ENCODE peak calls at places on chromosomes 13 and 19, in seven cellular contexts. E is stomach; O is AG04450; D is activated CD8-positive, alpha-beta T cell treated with anti-CD3 and anti-CD28 coated beads for 36 hours; S is CD8-positive, alpha-beta T cell; J is Peyer's patch; Z is cardiac fibroblast. Y is an unnamed sample.
A peak's percentile ranks its signal among the peaks of the same experiment; 100 is the strongest.

GRCh38 chr19:45471116-45471865 is 3.5 kb downstream of the FOSB start:
- DNase-seq in E (no peak), O (no peak), D (no peak), S (no peak), J (no peak), Z (peak; percentile 57), Y (no peak)

GRCh38 chr13:52833261-52833660 is 15.2 kb downstream of the PCDH8 start:
- DNase-seq in E (no peak), O (no peak), D (no peak), S (no peak), J (no peak), Z (no peak), Y (no peak)

GRCh38 chr13:33207616-33207964 is 78.0 kb downstream of the STARD13 start:
- DNase-seq in E (no peak), O (peak; percentile 86), D (no peak), S (no peak), J (no peak), Z (peak; percentile 90), Y (no peak)

GRCh38 chr19:9936151-9937000 is at the start of gene OLFM2:
- DNase-seq in E (no peak), O (no peak), D (peak; percentile 33), S (no peak), J (no peak), Z (no peak), Y (no peak)

GRCh38 chr13:59730026-59730425 is 433.7 kb downstream of the DIAPH3 start:
- DNase-seq in E (no peak), O (no peak), D (no peak), S (no peak), J (no peak), Z (peak; percentile 23), Y (no peak)

GRCh38 chr13:33797622-33798021 is 20.3 kb upstream of the RFC3 start:
- DNase-seq in E (no peak), O (no peak), D (no peak), S (no peak), J (no peak), Z (peak; percentile 29), Y (no peak)

GRCh38 chr13:41563501-41564001 is 106.2 kb downstream of the RGCC start:
- DNase-seq in E (no peak), O (no peak), D (no peak), S (no peak), J (no peak), Z (peak; percentile 58), Y (no peak)

GRCh38 chr13:100473087-100473486 is 115.5 kb downstream of the GGACT start:
- DNase-seq in E (no peak), O (no peak), D (no peak), S (no peak), J (no peak), Z (no peak), Y (no peak)

GRCh38 chr13:32039056-32039455 is 7.5 kb downstream of the FRY start:
- DNase-seq in E (no peak), O (no peak), D (no peak), S (no peak), J (no peak), Z (no peak), Y (no peak)

GRCh38 chr19:3184847-3185481 is 766 bp upstream of the NCLN start:
- DNase-seq in E (peak; percentile 73), O (no peak), D (peak; percentile 89), S (peak; percentile 50), J (no peak), Z (peak; percentile 75), Y (no peak)

DNA sequence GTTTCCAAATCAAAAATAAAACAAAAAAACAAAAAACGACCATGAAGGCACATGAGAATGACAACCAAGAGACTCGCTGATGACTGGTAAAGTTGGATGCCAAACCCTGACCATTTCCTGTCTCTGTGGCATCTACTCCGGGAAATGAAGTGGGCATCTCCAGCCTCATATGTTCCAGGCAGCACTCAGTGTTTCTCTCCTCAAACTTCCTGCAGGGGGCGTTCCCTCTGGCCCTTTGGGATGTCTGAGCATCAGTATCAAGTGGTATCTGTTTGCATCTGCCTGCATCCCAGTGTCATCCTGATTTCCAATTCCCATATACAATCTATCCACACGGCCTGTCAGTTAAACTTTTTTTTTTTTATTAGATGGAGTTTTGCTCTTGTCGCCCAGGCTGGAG is 9.8 kb upstream of the SIGLEC12 start:
- DNase-seq in E (no peak), O (no peak), D (peak; percentile 38), S (no peak), J (no peak), Z (peak; percentile 7), Y (no peak)
- TF ChIP-seq CTCF in E (no peak), O (peak; percentile 27), D (peak; percentile 41), S (no peak), J (no peak), Z (peak; percentile 30), Y (no peak)

GRCh38 chr13:78978381-78978998 is 319.5 kb upstream of the OBI1 start:
- DNase-seq in E (peak; percentile 25), O (peak; percentile 29), D (peak; percentile 55), S (no peak), J (no peak), Z (peak; percentile 77), Y (no peak)
- TF ChIP-seq CTCF in E (peak; percentile 50), O (peak; percentile 70), D (peak; percentile 74), S (peak; percentile 74), J (peak; percentile 74), Z (peak; percentile 66), Y (peak; percentile 69)

DNA sequence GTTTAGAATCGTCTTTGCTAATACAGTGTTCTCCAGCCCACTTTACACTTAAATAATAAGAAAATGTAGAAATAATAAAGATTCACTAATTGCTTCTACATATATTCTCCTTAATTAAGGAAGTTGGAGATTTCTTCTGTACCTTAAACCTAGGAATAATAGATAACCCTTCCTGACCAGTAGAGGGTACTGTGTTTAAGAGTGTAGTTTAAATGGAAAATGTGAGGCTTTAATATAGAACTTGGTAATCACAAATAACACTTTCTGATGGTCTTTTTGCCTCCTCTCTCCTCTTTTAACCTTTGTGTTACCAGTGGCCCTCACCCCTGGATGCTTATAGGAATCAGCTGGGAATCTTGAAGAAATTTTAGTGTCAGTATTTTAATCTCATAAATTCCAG is 20.7 kb downstream of the POMP start:
- DNase-seq in E (no peak), O (no peak), D (no peak), S (no peak), J (no peak), Z (peak; percentile 42), Y (no peak)
- TF ChIP-seq CTCF in E (peak; percentile 21), O (peak; percentile 51), D (no peak), S (peak; percentile 14), J (peak; percentile 65), Z (peak; percentile 38), Y (no peak)

GRCh38 chr19:16626796-16627193 is 1.2 kb downstream of the MED26 start:
- DNase-seq in E (no peak), O (no peak), D (peak; percentile 52), S (no peak), J (no peak), Z (no peak), Y (no peak)
- TF ChIP-seq CTCF in E (no peak), O (no peak), D (no peak), S (no peak), J (no peak), Z (no peak), Y (no peak)

DNA sequence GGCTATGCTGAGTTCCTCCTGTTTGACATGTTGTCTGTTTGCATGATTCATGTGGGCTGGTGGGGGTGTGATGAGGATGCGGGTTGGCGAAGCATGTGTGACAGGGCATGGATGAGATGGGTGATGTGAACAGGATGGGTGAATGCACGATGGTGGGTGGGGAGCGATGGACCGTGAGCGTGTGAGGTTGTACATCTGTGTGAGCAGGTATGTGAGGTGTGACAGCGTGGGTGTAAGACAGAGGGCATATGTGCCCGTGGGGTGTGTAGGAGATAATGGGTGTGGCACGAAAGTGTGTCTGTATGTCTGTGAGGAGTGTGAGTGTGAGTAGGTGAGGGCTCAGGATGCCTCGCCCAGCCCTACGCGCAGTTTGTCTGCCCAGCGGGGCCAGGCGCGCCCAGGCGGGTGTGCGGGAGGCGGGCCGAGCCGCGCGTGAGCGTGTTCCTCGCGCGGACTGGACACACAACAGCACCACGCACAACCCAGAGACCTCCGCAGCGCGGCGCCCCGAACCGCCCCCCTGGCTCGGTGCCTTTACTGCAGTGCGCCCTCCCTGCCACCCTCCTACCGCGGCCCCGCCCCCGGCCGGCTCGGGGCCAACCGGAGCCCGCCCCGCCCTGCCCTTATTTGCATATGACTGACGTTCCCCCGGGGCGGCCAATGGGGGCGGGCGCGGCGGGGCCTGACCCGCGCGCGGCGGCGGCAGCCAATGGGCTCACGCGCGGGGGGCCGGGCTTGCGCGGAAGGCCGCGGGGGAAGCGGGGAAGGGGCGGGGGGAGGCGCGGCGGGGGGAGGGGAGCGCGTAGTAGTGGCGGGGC is 14.4 kb downstream of the CIC start:
- DNase-seq in E (peak; percentile 98), O (peak; percentile 60), D (peak; percentile 97), S (peak; percentile 90), J (peak; percentile 96), Z (peak; percentile 97), Y (peak; percentile 91)
- TF ChIP-seq CTCF in E (no peak), O (no peak), D (no peak), S (no peak), J (no peak), Z (no peak), Y (no peak)